ENCODE peak calls at places on chromosomes 6 and 20, in four cellular contexts. L is AG04450, F is Daoy, N is fibroblast of the aortic adventitia. R is an unnamed sample.

GRCh38 chr20:33859751-33860150 is 48.6 kb downstream of the CHMP4B start:
- DNase-seq in F (no peak), N (no peak), L (no peak), R (no peak)

GRCh38 chr20:3887870-3888614 is 1.1 kb upstream of the PANK2 start:
- DNase-seq in N (no peak), F (peak), L (no peak), R (no peak)

GRCh38 chr20:3383878-3384495 is 23.5 kb downstream of the DNAAF9 start:
- DNase-seq in L (no peak), F (no peak), N (no peak), R (no peak)

GRCh38 chr6:10303806-10304520 is 110.9 kb downstream of the TFAP2A start:
- DNase-seq in N (no peak), L (no peak), F (peak), R (no peak)

GRCh38 chr6:6746970-6747338 is 158.4 kb downstream of the LY86 start:
- DNase-seq in L (no peak), F (no peak), N (no peak), R (no peak)

GRCh38 chr6:52664185-52664990 is 6.5 kb upstream of the TMEM14A start:
- DNase-seq in N (peak), F (peak), L (peak), R (peak)

GRCh38 chr6:143632894-143633293 is 44.9 kb upstream of the PHACTR2 start:
- DNase-seq in N (no peak), F (no peak), L (no peak), R (no peak)

GRCh38 chr20:43669332-43669731 is 2.4 kb downstream of the MYBL2 start:
- DNase-seq in N (no peak), F (peak), L (no peak), R (no peak)

GRCh38 chr6:159508966-159509365 is 184.1 kb downstream of the SOD2 start:
- DNase-seq in N (no peak), F (no peak), L (no peak), R (no peak)

GRCh38 chr6:70547905-70548304 is 18.8 kb upstream of the SDHAF4 start:
- DNase-seq in N (no peak), F (no peak), L (no peak), R (no peak)

GRCh38 chr20:59222982-59223610 is 59.5 kb downstream of the ZNF831 start:
- DNase-seq in F (peak), L (no peak), N (no peak), R (no peak)

GRCh38 chr6:5679696-5680494 is 326.8 kb downstream of the NRN1 start:
- DNase-seq in N (no peak), F (no peak), L (no peak), R (no peak)

GRCh38 chr20:53949319-53949839 is 121.0 kb downstream of the BCAS1 start:
- DNase-seq in L (no peak), N (peak), F (peak), R (no peak)

GRCh38 chr6:43083041-43083669 is 7.0 kb downstream of the PTK7 start:
- DNase-seq in N (no peak), F (no peak), L (no peak), R (no peak)

GRCh38 chr6:170167657-170168159 is 123.2 kb downstream of the DLL1 start:
- DNase-seq in L (no peak), N (no peak), F (no peak), R (no peak)

GRCh38 chr6:69593706-69594105 is 203.1 kb downstream of the LMBRD1 start:
- DNase-seq in N (no peak), F (no peak), L (no peak), R (no peak)

GRCh38 chr20:43981535-43981934 is 66.9 kb downstream of the TOX2 start:
- DNase-seq in F (no peak), N (no peak), L (no peak), R (no peak)

GRCh38 chr6:57267586-57268293 is 45.6 kb upstream of the RAB23 start:
- DNase-seq in L (peak), N (peak), F (peak), R (peak)

GRCh38 chr6:143180860-143181259 is 120.2 kb downstream of the AIG1 start:
- DNase-seq in F (no peak), N (peak), L (no peak), R (no peak)

GRCh38 chr6:12233693-12234551 is 56.2 kb upstream of the EDN1 start:
- DNase-seq in F (peak), N (peak), L (peak), R (peak)

GRCh38 chr20:51423810-51424209 is 118.7 kb downstream of the NFATC2 start:
- DNase-seq in L (no peak), F (no peak), N (no peak), R (no peak)

GRCh38 chr6:134714113-134714512 is 235.8 kb downstream of the ALDH8A1 start:
- DNase-seq in N (no peak), F (no peak), L (no peak), R (no peak)

GRCh38 chr20:36461600-36462439 is 79.5 kb upstream of the MYL9 start:
- DNase-seq in N (peak), L (no peak), F (peak), R (no peak)

GRCh38 chr20:42472198-42472597 is 717.5 kb downstream of the PTPRT start:
- DNase-seq in L (no peak), N (no peak), F (no peak), R (no peak)

GRCh38 chr20:31822421-31823330 is 3.5 kb downstream of the MYLK2 start:
- DNase-seq in L (no peak), F (peak), N (peak), R (no peak)

GRCh38 chr6:157169656-157170055 is 153.7 kb downstream of the TMEM242 start:
- DNase-seq in L (no peak), N (no peak), F (no peak), R (no peak)

R was measured in fibroblast of the conjunctiva.